ENCODE peak calls at places on chromosomes 4 and X, in five cellular contexts. One of them, this sample, is unnamed.

GRCh38 chrX:114842181-114842580 is 175.2 kb downstream of the IL13RA2 start:
- DNase-seq in trophoblast cell: no peak
- DNase-seq in mesenchymal stem cell: no peak
- DNase-seq in PC-9: no peak
- DNase-seq in neural progenitor cell: peak
- DNase-seq in this sample: no peak

GRCh38 chr4:152640058-152640921 is 39.5 kb downstream of the TMEM154 start:
- DNase-seq in trophoblast cell: peak
- DNase-seq in mesenchymal stem cell: peak
- DNase-seq in PC-9: no peak
- DNase-seq in neural progenitor cell: peak
- DNase-seq in this sample: no peak

GRCh38 chrX:72094894-72095293 is 36.8 kb downstream of the RTL5 start:
- DNase-seq in trophoblast cell: peak
- DNase-seq in mesenchymal stem cell: peak
- DNase-seq in PC-9: no peak
- DNase-seq in neural progenitor cell: peak
- DNase-seq in this sample: no peak

GRCh38 chrX:150352114-150352513 is 11.0 kb upstream of the MAMLD1 start:
- DNase-seq in trophoblast cell: no peak
- DNase-seq in mesenchymal stem cell: no peak
- DNase-seq in PC-9: peak
- DNase-seq in neural progenitor cell: no peak
- DNase-seq in this sample: no peak

GRCh38 chr4:127212701-127213100 is 420.1 kb upstream of the INTU start:
- DNase-seq in trophoblast cell: no peak
- DNase-seq in mesenchymal stem cell: no peak
- DNase-seq in PC-9: no peak
- DNase-seq in neural progenitor cell: no peak
- DNase-seq in this sample: no peak

GRCh38 chr4:140863187-140863586 is 107.0 kb upstream of the TBC1D9 start:
- DNase-seq in trophoblast cell: no peak
- DNase-seq in mesenchymal stem cell: no peak
- DNase-seq in PC-9: no peak
- DNase-seq in neural progenitor cell: no peak
- DNase-seq in this sample: no peak

GRCh38 chrX:131728295-131729145 is 184.6 kb downstream of the OR13H1 start:
- DNase-seq in trophoblast cell: peak
- DNase-seq in mesenchymal stem cell: no peak
- DNase-seq in PC-9: no peak
- DNase-seq in neural progenitor cell: no peak
- DNase-seq in this sample: no peak

GRCh38 chr4:150782921-150783320 is 201.0 kb downstream of the MAB21L2 start:
- DNase-seq in trophoblast cell: no peak
- DNase-seq in mesenchymal stem cell: peak
- DNase-seq in PC-9: no peak
- DNase-seq in neural progenitor cell: no peak
- DNase-seq in this sample: no peak

GRCh38 chr4:136863756-136864155 is 668.5 kb downstream of the PCDH18 start:
- DNase-seq in trophoblast cell: no peak
- DNase-seq in mesenchymal stem cell: peak
- DNase-seq in PC-9: no peak
- DNase-seq in neural progenitor cell: peak
- DNase-seq in this sample: no peak

GRCh38 chrX:137234651-137235402 is 201.0 kb upstream of the GPR101 start:
- DNase-seq in trophoblast cell: no peak
- DNase-seq in mesenchymal stem cell: no peak
- DNase-seq in PC-9: no peak
- DNase-seq in neural progenitor cell: no peak
- DNase-seq in this sample: no peak

GRCh38 chr4:27123050-27123768 is 262.6 kb downstream of the STIM2 start:
- DNase-seq in trophoblast cell: no peak
- DNase-seq in mesenchymal stem cell: no peak
- DNase-seq in PC-9: no peak
- DNase-seq in neural progenitor cell: peak
- DNase-seq in this sample: no peak

GRCh38 chr4:20378181-20378580 is 126.5 kb downstream of the SLIT2 start:
- DNase-seq in trophoblast cell: no peak
- DNase-seq in mesenchymal stem cell: peak
- DNase-seq in PC-9: no peak
- DNase-seq in neural progenitor cell: no peak
- DNase-seq in this sample: no peak

GRCh38 chr4:121597346-121597934 is 99.3 kb downstream of the ANXA5 start:
- DNase-seq in trophoblast cell: no peak
- DNase-seq in mesenchymal stem cell: no peak
- DNase-seq in PC-9: no peak
- DNase-seq in neural progenitor cell: no peak
- DNase-seq in this sample: no peak

GRCh38 chr4:110106946-110107325 is 91.5 kb downstream of the ELOVL6 start:
- DNase-seq in trophoblast cell: peak
- DNase-seq in mesenchymal stem cell: peak
- DNase-seq in PC-9: no peak
- DNase-seq in neural progenitor cell: no peak
- DNase-seq in this sample: no peak

GRCh38 chr4:26081795-26082498 is 167.9 kb downstream of the SMIM20 start:
- DNase-seq in trophoblast cell: peak
- DNase-seq in mesenchymal stem cell: peak
- DNase-seq in PC-9: no peak
- DNase-seq in neural progenitor cell: peak
- DNase-seq in this sample: no peak

GRCh38 chr4:88830576-88830975 is 132.9 kb upstream of the NAP1L5 start:
- DNase-seq in trophoblast cell: no peak
- DNase-seq in mesenchymal stem cell: no peak
- DNase-seq in PC-9: no peak
- DNase-seq in neural progenitor cell: no peak
- DNase-seq in this sample: no peak

GRCh38 chr4:15636818-15637217 is 18.3 kb downstream of the FBXL5 start:
- DNase-seq in trophoblast cell: peak
- DNase-seq in mesenchymal stem cell: no peak
- DNase-seq in PC-9: no peak
- DNase-seq in neural progenitor cell: no peak
- DNase-seq in this sample: no peak

GRCh38 chrX:112819013-112819635 is 21.5 kb downstream of the AMOT start:
- DNase-seq in trophoblast cell: peak
- DNase-seq in mesenchymal stem cell: peak
- DNase-seq in PC-9: peak
- DNase-seq in neural progenitor cell: no peak
- DNase-seq in this sample: no peak

GRCh38 chrX:103941201-103941975 is 21.0 kb upstream of the TMSB15B start:
- DNase-seq in trophoblast cell: peak
- DNase-seq in mesenchymal stem cell: peak
- DNase-seq in PC-9: no peak
- DNase-seq in neural progenitor cell: peak
- DNase-seq in this sample: no peak

GRCh38 chrX:10011261-10011931 is 44.2 kb downstream of the CLDN34 start:
- DNase-seq in trophoblast cell: no peak
- DNase-seq in mesenchymal stem cell: peak
- DNase-seq in PC-9: no peak
- DNase-seq in neural progenitor cell: peak
- DNase-seq in this sample: no peak

GRCh38 chr4:132001542-132001941 is 1147.6 kb upstream of the PCDH10 start:
- DNase-seq in trophoblast cell: peak
- DNase-seq in mesenchymal stem cell: peak
- DNase-seq in PC-9: no peak
- DNase-seq in neural progenitor cell: no peak
- DNase-seq in this sample: peak

GRCh38 chrX:42536286-42536685 is 241.7 kb downstream of the PPP1R2C start:
- DNase-seq in trophoblast cell: no peak
- DNase-seq in mesenchymal stem cell: no peak
- DNase-seq in PC-9: no peak
- DNase-seq in neural progenitor cell: no peak
- DNase-seq in this sample: no peak

GRCh38 chr4:156100651-156101050 is 147.0 kb upstream of the CTSO start:
- DNase-seq in trophoblast cell: no peak
- DNase-seq in mesenchymal stem cell: no peak
- DNase-seq in PC-9: no peak
- DNase-seq in neural progenitor cell: no peak
- DNase-seq in this sample: no peak

GRCh38 chr4:156101571-156101970 is 147.9 kb upstream of the CTSO start:
- DNase-seq in trophoblast cell: no peak
- DNase-seq in mesenchymal stem cell: no peak
- DNase-seq in PC-9: no peak
- DNase-seq in neural progenitor cell: no peak
- DNase-seq in this sample: no peak

GRCh38 chr4:156098846-156099245 is 145.2 kb upstream of the CTSO start:
- DNase-seq in trophoblast cell: no peak
- DNase-seq in mesenchymal stem cell: no peak
- DNase-seq in PC-9: no peak
- DNase-seq in neural progenitor cell: no peak
- DNase-seq in this sample: no peak

GRCh38 chr4:156102411-156102810 is 148.7 kb upstream of the CTSO start:
- DNase-seq in trophoblast cell: no peak
- DNase-seq in mesenchymal stem cell: no peak
- DNase-seq in PC-9: no peak
- DNase-seq in neural progenitor cell: no peak
- DNase-seq in this sample: no peak

DNA sequence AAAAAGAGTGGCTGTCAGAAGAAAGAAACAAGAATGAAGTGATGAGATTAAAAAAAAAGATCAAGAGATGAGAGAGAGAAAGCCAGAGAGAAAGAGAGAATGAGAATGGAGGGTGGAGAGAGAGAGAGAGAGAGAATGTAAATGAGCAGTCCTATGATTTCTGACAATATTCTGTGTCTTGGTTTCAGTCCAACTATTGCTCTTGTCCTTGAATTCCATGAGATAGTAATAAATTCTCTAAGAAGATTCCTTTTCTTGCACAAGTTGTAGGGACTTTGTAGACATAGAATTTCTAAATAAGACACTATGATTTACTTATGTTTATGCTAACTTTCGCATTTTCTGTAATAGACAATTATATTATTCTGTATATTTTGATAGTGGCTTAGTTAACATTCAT is 149.6 kb upstream of the CTSO start:
- DNase-seq in trophoblast cell: no peak
- DNase-seq in mesenchymal stem cell: peak
- DNase-seq in PC-9: no peak
- DNase-seq in neural progenitor cell: no peak
- DNase-seq in this sample: no peak
- H3K27ac ChIP-seq in trophoblast cell: no peak
- H3K27ac ChIP-seq in mesenchymal stem cell: no peak
- H3K27ac ChIP-seq in PC-9: no peak
- H3K27ac ChIP-seq in neural progenitor cell: no peak
- H3K27ac ChIP-seq in this sample: no peak

GRCh38 chr4:76447326-76447954 is 12.4 kb downstream of the SHROOM3 start:
- DNase-seq in trophoblast cell: no peak
- DNase-seq in mesenchymal stem cell: peak
- DNase-seq in PC-9: no peak
- DNase-seq in neural progenitor cell: no peak
- DNase-seq in this sample: no peak

GRCh38 chr4:76439491-76439890 is 4.5 kb downstream of the SHROOM3 start:
- DNase-seq in trophoblast cell: no peak
- DNase-seq in mesenchymal stem cell: no peak
- DNase-seq in PC-9: no peak
- DNase-seq in neural progenitor cell: no peak
- DNase-seq in this sample: no peak

GRCh38 chr4:76442807-76443206 is 7.8 kb downstream of the SHROOM3 start:
- DNase-seq in trophoblast cell: no peak
- DNase-seq in mesenchymal stem cell: no peak
- DNase-seq in PC-9: no peak
- DNase-seq in neural progenitor cell: no peak
- DNase-seq in this sample: no peak

GRCh38 chr4:76445911-76446310 is 10.9 kb downstream of the SHROOM3 start:
- DNase-seq in trophoblast cell: no peak
- DNase-seq in mesenchymal stem cell: no peak
- DNase-seq in PC-9: no peak
- DNase-seq in neural progenitor cell: no peak
- DNase-seq in this sample: no peak

GRCh38 chr4:76441881-76442280 is 6.9 kb downstream of the SHROOM3 start:
- DNase-seq in trophoblast cell: no peak
- DNase-seq in mesenchymal stem cell: no peak
- DNase-seq in PC-9: no peak
- DNase-seq in neural progenitor cell: no peak
- DNase-seq in this sample: no peak
- H3K27ac ChIP-seq in trophoblast cell: no peak
- H3K27ac ChIP-seq in mesenchymal stem cell: no peak
- H3K27ac ChIP-seq in PC-9: no peak
- H3K27ac ChIP-seq in neural progenitor cell: no peak
- H3K27ac ChIP-seq in this sample: no peak

GRCh38 chr4:108378164-108378563 is 209.4 kb upstream of the LEF1 start:
- DNase-seq in trophoblast cell: no peak
- DNase-seq in mesenchymal stem cell: no peak
- DNase-seq in PC-9: no peak
- DNase-seq in neural progenitor cell: no peak
- DNase-seq in this sample: no peak
- H3K27ac ChIP-seq in trophoblast cell: no peak
- H3K27ac ChIP-seq in mesenchymal stem cell: no peak
- H3K27ac ChIP-seq in PC-9: no peak
- H3K27ac ChIP-seq in neural progenitor cell: no peak
- H3K27ac ChIP-seq in this sample: no peak

GRCh38 chr4:112647785-112648184 is 10.8 kb downstream of the LARP7 start:
- DNase-seq in trophoblast cell: no peak
- DNase-seq in mesenchymal stem cell: no peak
- DNase-seq in PC-9: no peak
- DNase-seq in neural progenitor cell: peak
- DNase-seq in this sample: no peak

GRCh38 chr4:112649055-112649408 is 12.1 kb downstream of the LARP7 start:
- DNase-seq in trophoblast cell: no peak
- DNase-seq in mesenchymal stem cell: no peak
- DNase-seq in PC-9: no peak
- DNase-seq in neural progenitor cell: no peak
- DNase-seq in this sample: no peak

GRCh38 chr4:112646632-112647537 is 9.9 kb downstream of the LARP7 start:
- DNase-seq in trophoblast cell: no peak
- DNase-seq in mesenchymal stem cell: no peak
- DNase-seq in PC-9: no peak
- DNase-seq in neural progenitor cell: no peak
- DNase-seq in this sample: no peak

GRCh38 chr4:112648263-112649054 is 11.5 kb downstream of the LARP7 start:
- DNase-seq in trophoblast cell: no peak
- DNase-seq in mesenchymal stem cell: no peak
- DNase-seq in PC-9: no peak
- DNase-seq in neural progenitor cell: peak
- DNase-seq in this sample: no peak

DNA sequence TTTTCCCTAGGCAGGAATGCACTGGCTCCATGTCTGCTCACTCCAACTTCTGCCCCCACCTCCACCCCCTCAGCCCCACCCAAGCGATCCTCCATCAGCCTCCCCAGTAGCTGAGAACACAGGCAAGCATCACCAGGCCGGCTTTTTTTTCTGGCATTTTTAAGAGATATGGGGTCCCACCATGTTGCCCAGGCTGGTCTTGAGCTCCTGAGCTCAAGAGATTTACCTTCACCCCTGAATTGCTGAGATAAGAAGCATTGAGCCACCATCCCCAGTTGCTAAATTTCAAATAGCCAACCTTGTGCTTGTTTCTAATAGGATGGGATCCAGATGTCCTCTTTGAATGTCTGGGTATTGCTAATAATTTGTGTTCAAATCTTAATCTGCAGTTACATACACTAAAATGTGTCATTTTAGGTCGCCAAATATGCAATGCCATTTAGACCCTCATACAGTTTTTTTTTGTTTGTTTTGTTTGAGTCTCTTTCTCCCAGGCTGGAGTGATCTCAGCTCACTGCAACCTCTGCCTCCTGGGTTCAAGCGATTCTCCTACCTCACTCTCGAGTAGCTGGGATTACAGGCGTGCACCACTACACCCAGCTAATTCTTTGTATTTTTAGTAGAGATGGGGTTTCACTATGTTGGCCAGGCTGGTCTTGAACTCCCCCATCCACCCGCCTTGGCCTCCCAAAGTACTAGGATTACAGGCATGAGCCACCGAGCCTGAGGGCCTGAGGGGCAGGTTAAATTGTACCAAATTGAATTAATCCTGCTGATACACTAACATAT is 8.8 kb downstream of the LARP7 start:
- DNase-seq in trophoblast cell: no peak
- DNase-seq in mesenchymal stem cell: no peak
- DNase-seq in PC-9: no peak
- DNase-seq in neural progenitor cell: no peak
- DNase-seq in this sample: no peak
- H3K27ac ChIP-seq in trophoblast cell: no peak
- H3K27ac ChIP-seq in mesenchymal stem cell: no peak
- H3K27ac ChIP-seq in PC-9: no peak
- H3K27ac ChIP-seq in neural progenitor cell: peak
- H3K27ac ChIP-seq in this sample: no peak